ENCODE peak calls at places on chromosomes 16 and 17, in four cellular contexts. K is GM23248, T is neural progenitor cell, W is HCT116. J is an unnamed sample.

GRCh38 chr16:35146031-35146710 is 1686.8 kb downstream of the TP53TG3F start:
- DNase-seq in K (no peak), T (no peak), W (no peak), J (no peak)

GRCh38 chr17:21161498-21162393 is 35.0 kb downstream of the DHRS7B start:
- DNase-seq in K (peak), T (no peak), W (no peak), J (no peak)

GRCh38 chr17:35352284-35352683 is 21.1 kb downstream of the SLFN11 start:
- DNase-seq in K (no peak), T (no peak), W (no peak), J (no peak)

GRCh38 chr16:12584488-12585233 is 219.0 kb downstream of the CPPED1 start:
- DNase-seq in K (no peak), T (no peak), W (no peak), J (no peak)

GRCh38 chr17:39757931-39758873 is 20.5 kb downstream of the GRB7 start:
- DNase-seq in K (peak), T (no peak), W (no peak), J (no peak)

GRCh38 chr17:44848961-44849489 is 1.3 kb downstream of the HIGD1B start:
- DNase-seq in K (no peak), T (no peak), W (no peak), J (no peak)

GRCh38 chr16:77307764-77308561 is 108.8 kb downstream of the SYCE1L start:
- DNase-seq in K (peak), T (no peak), W (no peak), J (no peak)

GRCh38 chr16:89010210-89010925 is 33.4 kb upstream of the CBFA2T3 start:
- DNase-seq in K (no peak), T (no peak), W (no peak), J (no peak)

GRCh38 chr16:49342336-49343265 is 31.0 kb upstream of the C16orf78 start:
- DNase-seq in K (no peak), T (no peak), W (no peak), J (no peak)

GRCh38 chr17:43171761-43172487 is 910 bp downstream of the NBR1 start:
- DNase-seq in K (peak), T (peak), W (peak), J (no peak)

GRCh38 chr16:65406076-65406475 is 284.2 kb upstream of the CDH11 start:
- DNase-seq in K (no peak), T (no peak), W (no peak), J (no peak)

GRCh38 chr17:4482338-4483011 is 16.2 kb upstream of the SPNS2 start:
- DNase-seq in K (no peak), T (peak), W (no peak), J (no peak)

GRCh38 chr17:28551421-28552186 is 820 bp downstream of the UNC119 start:
- DNase-seq in K (peak), T (peak), W (no peak), J (no peak)

GRCh38 chr16:21301168-21301894 is 23.2 kb upstream of the CRYM start:
- DNase-seq in K (peak), T (peak), W (peak), J (peak)

GRCh38 chr16:12067714-12068401 is 91.3 kb downstream of the SNX29 start:
- DNase-seq in K (peak), T (peak), W (peak), J (peak)

GRCh38 chr17:30550512-30551273 is 73.5 kb downstream of the GOSR1 start:
- DNase-seq in K (peak), T (no peak), W (peak), J (peak)

GRCh38 chr16:14111713-14112538 is 40.8 kb downstream of the MRTFB start:
- DNase-seq in K (peak), T (no peak), W (no peak), J (no peak)

GRCh38 chr17:56835259-56835575 is 1.3 kb downstream of the DGKE start:
- DNase-seq in K (no peak), T (no peak), W (no peak), J (no peak)

GRCh38 chr17:78316867-78317816 is 42.7 kb downstream of the SOCS3 start:
- DNase-seq in K (peak), T (peak), W (no peak), J (peak)

GRCh38 chr17:64653325-64653984 is 8.7 kb downstream of the SMURF2 start:
- DNase-seq in K (peak), T (no peak), W (no peak), J (no peak)

GRCh38 chr17:64326420-64327054 is 63.5 kb upstream of the TEX2 start:
- DNase-seq in K (peak), T (no peak), W (no peak), J (no peak)

GRCh38 chr16:12186774-12187335 is 210.3 kb downstream of the SNX29 start:
- DNase-seq in K (peak), T (no peak), W (no peak), J (no peak)

GRCh38 chr17:17774009-17774881 is 62.5 kb downstream of the SREBF1 start:
- DNase-seq in K (peak), T (no peak), W (no peak), J (no peak)

GRCh38 chr16:47657977-47658376 is 196.8 kb downstream of the PHKB start:
- DNase-seq in K (no peak), T (no peak), W (no peak), J (no peak)

GRCh38 chr17:65688307-65688706 is 126.9 kb upstream of the AXIN2 start:
- DNase-seq in K (no peak), T (no peak), W (no peak), J (no peak)

GRCh38 chr16:55487048-55487803 is 8.2 kb downstream of the MMP2 start:
- DNase-seq in K (peak), T (no peak), W (no peak), J (no peak)

GRCh38 chr17:45225964-45226530 is 4.4 kb downstream of the FMNL1 start:
- DNase-seq in K (no peak), T (no peak), W (no peak), J (no peak)

GRCh38 chr17:1298616-1299015 is 19.2 kb downstream of the TRARG1 start:
- DNase-seq in K (peak), T (peak), W (no peak), J (peak)

GRCh38 chr17:78289802-78290363 is 58.5 kb downstream of the TMEM235 start:
- DNase-seq in K (peak), T (peak), W (peak), J (peak)

GRCh38 chr17:66533572-66533971 is 231.2 kb downstream of the PRKCA start:
- DNase-seq in K (no peak), T (peak), W (no peak), J (peak)

GRCh38 chr17:43949777-43950176 is 4.0 kb downstream of the PYY start:
- DNase-seq in K (no peak), T (no peak), W (no peak), J (no peak)

GRCh38 chr17:69268442-69269068 is 39.9 kb upstream of the ABCA10 start:
- DNase-seq in K (no peak), T (no peak), W (no peak), J (no peak)

GRCh38 chr16:10833271-10833670 is 14.7 kb upstream of the TVP23A start:
- DNase-seq in K (no peak), T (no peak), W (no peak), J (no peak)

GRCh38 chr17:36128411-36128978 is 24.9 kb downstream of the CCL4 start:
- DNase-seq in K (no peak), T (no peak), W (no peak), J (no peak)

GRCh38 chr16:52581530-52581929 is 34.6 kb upstream of the TOX3 start:
- DNase-seq in K (no peak), T (no peak), W (no peak), J (no peak)

GRCh38 chr17:74522381-74523090 is 8.7 kb downstream of the CD300LB start:
- DNase-seq in K (no peak), T (no peak), W (no peak), J (no peak)

GRCh38 chr16:52964290-52964689 is 88.4 kb downstream of the CHD9NB start:
- DNase-seq in K (peak), T (peak), W (no peak), J (no peak)

DNA sequence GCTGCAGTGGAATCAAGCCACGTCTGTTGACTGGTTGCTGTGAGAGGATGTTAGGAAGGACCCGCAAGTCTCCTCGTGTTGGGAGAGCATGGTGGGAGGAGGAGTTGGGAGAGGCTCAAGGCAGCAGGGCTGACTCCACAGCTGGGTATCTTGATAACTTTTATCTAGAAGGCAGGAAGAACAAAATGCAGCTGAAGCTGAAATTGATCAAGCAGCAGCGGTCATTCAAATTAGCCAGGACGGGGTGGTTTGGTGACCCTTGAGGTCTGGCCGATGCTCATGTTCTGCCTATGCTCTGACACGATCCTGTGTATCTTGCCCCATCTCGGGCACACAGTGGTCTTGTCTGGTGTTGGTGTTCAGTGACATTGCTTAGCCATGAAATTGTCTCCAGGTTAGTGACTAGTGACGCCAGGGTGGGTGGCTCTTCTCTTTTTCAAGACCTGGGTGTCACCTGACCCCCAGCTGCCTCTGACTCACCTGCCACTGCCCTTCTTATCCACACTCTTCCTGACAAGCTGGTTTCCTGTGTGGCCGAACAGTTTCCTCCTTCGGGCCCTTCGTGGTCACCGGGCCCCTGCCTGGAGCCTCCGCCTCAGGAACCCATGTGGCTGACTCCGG is 19.1 kb downstream of the NPTX1 start:
- DNase-seq in K (no peak), T (no peak), W (no peak), J (no peak)
- H2AFZ ChIP-seq in K (peak), T (no peak), W (no peak), J (no peak)

GRCh38 chr16:3609895-3610697 is 1.3 kb downstream of the SLX4 start:
- DNase-seq in K (peak), T (no peak), W (no peak), J (no peak)
- H3K4me3 ChIP-seq in K (peak), T (peak), W (peak), J (peak)

GRCh38 chr16:19808061-19808621 is 76.5 kb downstream of the GPRC5B start:
- DNase-seq in K (no peak), T (peak), W (no peak), J (no peak)
- H3K4me2 ChIP-seq in K (no peak), T (peak), W (no peak), J (no peak)

GRCh38 chr17:8417806-8418205 is 17.9 kb upstream of the NDEL1 start:
- DNase-seq in K (no peak), T (no peak), W (no peak), J (no peak)
- H2AFZ ChIP-seq in K (no peak), T (peak), W (no peak), J (no peak)